ENCODE peak calls at places on chromosomes 12 and 14, in four cellular contexts. N is stimulated activated CD4-positive, alpha-beta T cell treated with anti-CD3 and anti-CD28 coated beads, Interleukin-12 subunit alpha, Interleukin-12 subunit beta, amount 100 ng/mL, for 48 hours; Q is HEK293T; X is cardiac fibroblast. I is an unnamed sample.

GRCh38 chr12:93813972-93814821 is 137.0 kb downstream of the CRADD start:
- DNase-seq in Q (no peak), N (no peak), X (peak; percentile 93), I (no peak)

GRCh38 chr12:132560421-132560830 is 50.0 kb downstream of the LRCOL1 start:
- DNase-seq in X (no peak), N (peak; percentile 28), Q (peak; percentile 51), I (no peak)

GRCh38 chr14:53127151-53127550 is 26.0 kb downstream of the DDHD1 start:
- DNase-seq in X (no peak), Q (no peak), N (no peak), I (no peak)

GRCh38 chr12:6226701-6227096 is 26.5 kb downstream of the CD9 start:
- DNase-seq in X (no peak), Q (no peak), N (no peak), I (no peak)

GRCh38 chr12:123807670-123808069 is 45.6 kb downstream of the DNAH10 start:
- DNase-seq in X (no peak), N (no peak), Q (no peak), I (no peak)

GRCh38 chr14:76926521-76927251 is 100.5 kb downstream of the LRRC74A start:
- DNase-seq in N (peak; percentile 28), Q (no peak), X (peak; percentile 86), I (peak; percentile 43)

GRCh38 chr12:473863-474577 is 14.3 kb downstream of the B4GALNT3 start:
- DNase-seq in X (peak; percentile 6), N (no peak), Q (no peak), I (no peak)

GRCh38 chr12:92583910-92584309 is 118.9 kb upstream of the PLEKHG7 start:
- DNase-seq in X (no peak), Q (no peak), N (no peak), I (no peak)

GRCh38 chr12:109715310-109716091 is 1.9 kb downstream of the FAM222A start:
- DNase-seq in Q (no peak), N (no peak), X (no peak), I (no peak)

GRCh38 chr14:96227428-96227827 is 22.8 kb downstream of the BDKRB2 start:
- DNase-seq in Q (no peak), X (no peak), N (no peak), I (no peak)

GRCh38 chr12:92729773-92730305 is 27.1 kb downstream of the PLEKHG7 start:
- DNase-seq in Q (no peak), N (no peak), X (no peak), I (no peak)

GRCh38 chr14:74389980-74390379 is 36.0 kb downstream of the SYNDIG1L start:
- DNase-seq in X (no peak), N (no peak), Q (no peak), I (no peak)

GRCh38 chr12:100897240-100897639 is 102.7 kb downstream of the ANO4 start:
- DNase-seq in Q (no peak), N (no peak), X (no peak), I (no peak)

GRCh38 chr14:52313903-52314481 is at the start of gene PTGER2:
- DNase-seq in N (peak; percentile 78), X (peak; percentile 91), Q (peak; percentile 69), I (peak; percentile 87)

GRCh38 chr12:106541201-106541600 is 41.6 kb upstream of the RFX4 start:
- DNase-seq in N (no peak), X (no peak), Q (no peak), I (no peak)

GRCh38 chr14:24409217-24409616 is 10.4 kb downstream of the NYNRIN start:
- DNase-seq in X (no peak), Q (no peak), N (no peak), I (no peak)

GRCh38 chr12:94649349-94650142 is 811 bp downstream of the TMCC3 start:
- DNase-seq in Q (peak; percentile 50), X (peak; percentile 48), N (no peak), I (peak; percentile 33)

GRCh38 chr12:24751181-24751580 is 197.7 kb downstream of the BCAT1 start:
- DNase-seq in X (peak; percentile 32), N (no peak), Q (no peak), I (no peak)

GRCh38 chr12:43728117-43728516 is 30.5 kb downstream of the PUS7L start:
- DNase-seq in N (no peak), X (peak; percentile 27), Q (no peak), I (no peak)

GRCh38 chr14:90608281-90608680 is 207.9 kb downstream of the TTC7B start:
- DNase-seq in Q (no peak), N (no peak), X (no peak), I (no peak)

GRCh38 chr12:1496162-1496925 is 98.0 kb downstream of the FBXL14 start:
- DNase-seq in N (no peak), X (no peak), Q (no peak), I (no peak)

GRCh38 chr14:106530423-106531107 is 1004.2 kb downstream of the TMEM121 start:
- DNase-seq in X (no peak), N (peak; percentile 35), Q (peak; percentile 5), I (peak; percentile 54)

GRCh38 chr14:37844614-37845013 is 249.2 kb downstream of the TTC6 start:
- DNase-seq in N (no peak), Q (no peak), X (no peak), I (no peak)

GRCh38 chr12:102756564-102756963 is 160.5 kb downstream of the PAH start:
- DNase-seq in X (no peak), N (no peak), Q (no peak), I (no peak)

GRCh38 chr12:26246483-26247164 is 51.3 kb downstream of the SSPN start:
- DNase-seq in X (no peak), Q (no peak), N (no peak), I (no peak)

GRCh38 chr12:52860102-52860838 is 11.5 kb upstream of the KRT78 start:
- DNase-seq in N (no peak), X (peak; percentile 87), Q (no peak), I (no peak)

GRCh38 chr14:62662811-62663477 is 382.3 kb downstream of the KCNH5 start:
- DNase-seq in Q (no peak), X (no peak), N (no peak), I (no peak)

GRCh38 chr14:99246536-99247083 is 25.4 kb downstream of the BCL11B start:
- DNase-seq in X (no peak), Q (no peak), N (no peak), I (no peak)

I was measured in stimulated activated naive CD8-positive, alpha-beta T cell treated with anti-CD3 and anti-CD28 coated beads, Interleukin-15, amount 100 ng/mL, for 72 hours.